ENCODE peak calls at places on chromosomes 2 and 18, in five cellular contexts. C is fibroblast of lung, I is psoas muscle, Q is heart right ventricle, P is tibial artery. S is an unnamed sample. For H3K36me3 and H3K4me1, the result is how much of the 10 kb centered on the place peaks cover.

GRCh38 chr2:8249191-8249590 is 432.7 kb upstream of the ID2 start:
- DNase-seq in C (no peak), I (no peak), Q (no peak), P (peak), S (no peak)

GRCh38 chr2:215664847-215665525 is 229.1 kb upstream of the FN1 start:
- DNase-seq in C (peak), I (no peak), Q (no peak), P (peak), S (peak)

GRCh38 chr2:53545159-53546055 is 222.2 kb upstream of the CHAC2 start:
- DNase-seq in C (no peak), I (no peak), Q (no peak), P (no peak), S (no peak)

GRCh38 chr18:57249109-57249508 is 102.2 kb downstream of the BOD1L2 start:
- DNase-seq in C (no peak), I (no peak), Q (no peak), P (no peak), S (no peak)

GRCh38 chr2:96877513-96878159 is 7.8 kb upstream of the SEMA4C start:
- DNase-seq in C (no peak), I (no peak), Q (no peak), P (no peak), S (no peak)

GRCh38 chr2:204199357-204199756 is 262.8 kb downstream of the ICOS start:
- DNase-seq in C (no peak), I (no peak), Q (no peak), P (no peak), S (no peak)

GRCh38 chr2:200049086-200049485 is 93.7 kb downstream of the MAIP1 start:
- DNase-seq in C (no peak), I (no peak), Q (no peak), P (no peak), S (no peak)

GRCh38 chr2:51722311-51722710 is 690.4 kb upstream of the NRXN1 start:
- DNase-seq in C (peak), I (no peak), Q (no peak), P (no peak), S (no peak)

GRCh38 chr2:53622141-53622540 is 145.5 kb upstream of the CHAC2 start:
- DNase-seq in C (no peak), I (no peak), Q (no peak), P (no peak), S (peak)

GRCh38 chr2:174771631-174772491 is 7.6 kb upstream of the CHRNA1 start:
- DNase-seq in C (peak), I (peak), Q (peak), P (peak), S (peak)

GRCh38 chr2:216283038-216283900 is 89.0 kb downstream of the MARCHF4 start:
- DNase-seq in C (no peak), I (no peak), Q (no peak), P (no peak), S (no peak)

GRCh38 chr2:40371525-40372277 is 80.2 kb downstream of the SLC8A1 start:
- DNase-seq in C (peak), I (peak), Q (peak), P (peak), S (peak)
- H3K27ac ChIP-seq in C (peak), I (no peak), Q (peak), P (peak), S (peak)

DNA sequence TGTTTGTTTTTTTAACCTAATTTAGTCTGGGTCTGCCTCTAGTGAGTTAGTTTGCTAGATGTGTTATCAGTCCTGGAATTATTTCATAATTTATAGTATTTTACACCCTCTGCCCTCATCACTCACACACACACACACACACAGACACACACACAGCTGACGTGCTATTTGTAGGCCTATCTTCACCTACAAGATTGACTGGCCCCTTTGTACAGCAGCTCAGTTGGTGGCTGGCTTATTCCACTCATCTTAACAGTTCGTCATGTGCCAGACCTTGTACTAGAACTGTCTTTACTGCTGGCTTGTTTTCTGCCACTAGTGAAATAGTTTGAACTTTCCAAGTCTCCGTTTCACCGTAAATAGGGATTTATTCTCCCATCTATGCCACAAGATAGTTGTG is 21.3 kb downstream of the CENPO start:
- DNase-seq in C (no peak), I (no peak), Q (no peak), P (no peak), S (no peak)
- H3K36me3 ChIP-seq in C (under half), I (under half), Q (under half), P (under half), S (half or more)

GRCh38 chr2:132252191-132252893 is 90.6 kb upstream of the ANKRD30BL start:
- DNase-seq in C (no peak), I (no peak), Q (no peak), P (no peak), S (no peak)

GRCh38 chr2:132256251-132256902 is 94.6 kb upstream of the ANKRD30BL start:
- DNase-seq in C (no peak), I (no peak), Q (no peak), P (no peak), S (no peak)

GRCh38 chr2:132252894-132253264 is 91.1 kb upstream of the ANKRD30BL start:
- DNase-seq in C (no peak), I (no peak), Q (no peak), P (no peak), S (no peak)

GRCh38 chr2:132255714-132256113 is 94.0 kb upstream of the ANKRD30BL start:
- DNase-seq in C (no peak), I (no peak), Q (no peak), P (no peak), S (no peak)

GRCh38 chr2:132253496-132254305 is 91.9 kb upstream of the ANKRD30BL start:
- DNase-seq in C (no peak), I (no peak), Q (no peak), P (peak), S (no peak)
- H3K4me1 ChIP-seq in C (under half), I (under half), Q (under half), P (under half), S (under half)

GRCh38 chr2:238169708-238170251 is 11.0 kb downstream of the ERFE start:
- DNase-seq in C (peak), I (no peak), Q (no peak), P (peak), S (peak)

GRCh38 chr2:238168196-238168815 is 9.5 kb downstream of the ERFE start:
- DNase-seq in C (no peak), I (no peak), Q (no peak), P (no peak), S (no peak)

GRCh38 chr2:238167761-238168160 is 9.0 kb downstream of the ERFE start:
- DNase-seq in C (peak), I (no peak), Q (no peak), P (no peak), S (peak)

GRCh38 chr2:238170386-238171071 is 11.8 kb downstream of the ERFE start:
- DNase-seq in C (peak), I (no peak), Q (no peak), P (no peak), S (no peak)

DNA sequence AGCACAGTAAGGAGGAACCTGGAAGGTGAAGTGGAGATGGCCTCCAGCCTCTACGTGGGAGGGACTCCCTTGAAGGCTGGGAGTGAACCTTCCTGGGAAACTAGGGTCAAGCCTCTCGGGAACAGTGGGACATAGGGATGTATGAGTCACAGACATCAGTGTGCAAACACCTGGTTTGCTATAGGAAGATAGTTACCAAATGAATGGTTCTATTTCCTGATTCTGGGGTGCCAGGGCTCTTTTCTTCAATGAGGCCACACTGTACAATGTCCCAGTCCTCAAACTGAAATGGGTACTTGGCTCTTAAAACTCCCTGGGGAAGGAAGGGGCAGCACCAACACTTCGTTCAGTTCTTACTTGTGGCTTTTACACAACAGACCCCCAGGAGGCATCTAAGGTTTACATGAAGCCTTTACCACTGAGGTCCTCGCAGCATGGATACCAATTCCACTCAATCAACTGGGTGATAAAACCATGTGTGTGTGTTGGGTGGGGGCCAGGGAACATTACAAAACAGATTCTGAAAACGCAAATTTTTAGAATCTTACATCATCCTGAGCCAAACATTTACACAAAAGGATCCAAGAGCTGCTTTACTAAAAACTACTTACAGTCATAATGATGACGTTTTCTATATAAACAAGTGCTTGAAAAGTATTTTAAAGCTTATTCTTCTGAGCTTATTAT is 10.4 kb downstream of the ERFE start:
- DNase-seq in C (peak), I (peak), Q (no peak), P (peak), S (peak)
- H3K27ac ChIP-seq in C (peak), I (peak), Q (no peak), P (peak), S (peak)

GRCh38 chr2:218482651-218483050 is 63.7 kb downstream of the VIL1 start:
- DNase-seq in C (no peak), I (no peak), Q (no peak), P (no peak), S (no peak)

GRCh38 chr2:218485986-218486667 is 67.2 kb downstream of the VIL1 start:
- DNase-seq in C (no peak), I (no peak), Q (no peak), P (no peak), S (no peak)
- H3K36me3 ChIP-seq in C (under half), I (under half), Q (half or more), P (under half), S (half or more)

DNA sequence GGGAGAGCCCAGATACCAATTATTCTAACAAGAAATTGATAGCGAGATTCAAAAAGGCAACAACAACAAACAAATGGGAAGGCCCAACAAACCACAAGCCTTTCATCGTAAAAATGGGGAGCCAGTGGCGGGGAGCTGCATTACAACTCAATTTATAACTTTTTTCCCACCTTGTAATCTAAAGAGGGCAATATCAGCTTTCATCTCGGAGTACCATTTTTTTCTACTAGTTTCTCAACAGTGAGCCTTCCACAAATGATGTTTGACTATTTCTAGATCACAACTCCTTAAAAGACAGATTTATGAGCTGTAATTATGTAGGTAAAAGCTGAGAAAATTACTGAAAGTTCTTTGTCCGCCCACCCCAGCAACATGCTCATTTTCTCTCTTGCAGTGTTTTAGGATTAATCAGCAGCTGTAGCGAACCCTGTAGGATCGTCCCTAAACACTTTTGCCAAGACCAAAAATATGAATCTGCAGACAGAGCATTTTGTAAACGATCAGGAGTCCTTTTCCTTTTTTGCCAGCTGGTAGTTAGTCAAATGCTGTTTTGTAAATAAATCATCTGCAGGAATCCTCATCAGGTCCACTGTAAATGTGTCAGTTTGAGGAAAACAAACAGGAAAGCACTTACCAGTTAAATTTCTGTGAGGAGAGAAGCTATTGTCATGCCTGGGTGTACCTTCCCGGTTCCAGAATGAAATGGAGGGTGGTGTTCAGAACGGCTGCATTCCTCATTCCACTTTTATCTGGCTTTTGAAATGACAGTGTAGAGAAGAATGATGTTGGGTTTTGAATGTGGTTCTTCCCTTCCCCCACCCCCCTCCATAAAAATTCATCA is 53.2 kb downstream of the EEF1B2 start:
- DNase-seq in C (peak), I (no peak), Q (no peak), P (no peak), S (peak)
- H3K4me1 ChIP-seq in C (under half), I (under half), Q (under half), P (under half), S (under half)

GRCh38 chr2:27887122-27887521 is 3.1 kb downstream of the RBKS start:
- DNase-seq in C (no peak), I (no peak), Q (no peak), P (no peak), S (no peak)
- H3K27ac ChIP-seq in C (no peak), I (peak), Q (no peak), P (peak), S (no peak)

DNA sequence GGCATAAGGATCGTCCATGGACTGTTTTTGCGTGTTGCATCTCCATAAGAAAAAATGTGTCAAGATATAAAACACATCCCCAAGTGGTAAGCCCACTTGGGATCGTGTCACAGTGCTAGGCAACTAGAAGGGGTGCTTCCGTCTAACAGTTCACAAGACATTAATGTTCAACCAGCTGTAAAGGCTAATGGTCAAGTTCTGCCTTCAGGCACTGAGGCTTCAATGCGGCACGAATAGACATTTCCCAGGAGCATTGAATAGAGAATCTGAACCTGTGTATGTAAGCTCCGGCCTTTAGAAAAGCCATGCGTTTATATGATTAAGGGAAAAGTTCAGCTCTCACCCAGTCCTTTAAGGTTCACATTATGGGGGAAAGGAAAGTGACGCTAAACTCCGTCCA is 42.0 kb downstream of the ABHD3 start:
- DNase-seq in C (no peak), I (no peak), Q (no peak), P (no peak), S (no peak)
- H3K36me3 ChIP-seq in C (under half), I (under half), Q (under half), P (under half), S (under half)

S was measured in SJSA1.